ENCODE peak calls at places on chromosomes 7 and 10, in five cellular contexts. D is AG04450; Y is pons; B is NCI-H345; G is activated CD4-positive, alpha-beta T cell treated with anti-CD3 and anti-CD28 coated beads, Interleukin-2, amount 50 U/mL, for 4 hours. Z is an unnamed sample.

GRCh38 chr10:59991117-59991516 is 84.8 kb upstream of the CCDC6 start:
- DNase-seq in G (no peak), B (peak), Y (no peak), D (no peak), Z (no peak)

GRCh38 chr10:28492556-28492955 is 40.4 kb upstream of the WAC start:
- DNase-seq in D (no peak), G (no peak), Y (no peak), B (no peak), Z (no peak)

GRCh38 chr7:81887098-81887497 is 117.3 kb upstream of the HGF start:
- DNase-seq in B (peak), D (no peak), Y (no peak), G (no peak), Z (no peak)

GRCh38 chr10:48476279-48476982 is 128.4 kb downstream of the ARHGAP22 start:
- DNase-seq in G (no peak), D (no peak), B (peak), Y (no peak), Z (no peak)

GRCh38 chr7:50321678-50322077 is 17.2 kb downstream of the IKZF1 start:
- DNase-seq in B (no peak), Y (no peak), D (no peak), G (peak), Z (no peak)

GRCh38 chr7:137760111-137760510 is 86.7 kb downstream of the DGKI start:
- DNase-seq in G (no peak), B (peak), Y (peak), D (no peak), Z (no peak)

GRCh38 chr10:61170594-61170993 is 226.6 kb upstream of the RHOBTB1 start:
- DNase-seq in G (no peak), D (no peak), Y (no peak), B (no peak), Z (no peak)

GRCh38 chr7:45701701-45702460 is 127.7 kb downstream of the ADCY1 start:
- DNase-seq in B (no peak), G (no peak), D (no peak), Y (no peak), Z (no peak)

GRCh38 chr10:29392376-29393021 is 103.6 kb downstream of the LYZL1 start:
- DNase-seq in G (no peak), B (peak), Y (peak), D (no peak), Z (peak)

GRCh38 chr7:44750921-44751571 is 2.4 kb downstream of the ZMIZ2 start:
- DNase-seq in G (peak), Y (no peak), B (no peak), D (no peak), Z (no peak)

GRCh38 chr10:106107711-106108110 is 1056.8 kb downstream of the SORCS1 start:
- DNase-seq in G (no peak), B (no peak), Y (no peak), D (no peak), Z (no peak)

GRCh38 chr10:102117391-102118159 is 2.6 kb downstream of the LDB1 start:
- DNase-seq in D (peak), Y (peak), G (peak), B (peak), Z (peak)

GRCh38 chr10:17989908-17990767 is 38.4 kb downstream of the SLC39A12 start:
- DNase-seq in G (no peak), B (no peak), D (no peak), Y (no peak), Z (no peak)

GRCh38 chr7:28755255-28755654 is 202.9 kb downstream of the TRIL start:
- DNase-seq in Y (no peak), B (no peak), D (no peak), G (no peak), Z (no peak)

GRCh38 chr10:127738512-127739424 is 1.8 kb downstream of the FOXI2 start:
- DNase-seq in G (no peak), Y (no peak), B (no peak), D (no peak), Z (no peak)

GRCh38 chr7:53811555-53812079 is 730.6 kb upstream of the VSTM2A start:
- DNase-seq in G (no peak), B (no peak), Y (no peak), D (no peak), Z (no peak)

GRCh38 chr10:3192856-3193635 is 20.5 kb upstream of the PITRM1 start:
- DNase-seq in Y (peak), D (peak), G (peak), B (peak), Z (peak)

GRCh38 chr7:156751319-156751718 is 110.7 kb downstream of the RNF32 start:
- DNase-seq in G (no peak), B (no peak), D (peak), Y (peak), Z (no peak)

GRCh38 chr10:109203616-109204375 is 719.5 kb downstream of the XPNPEP1 start:
- DNase-seq in B (no peak), Y (no peak), G (no peak), D (no peak), Z (no peak)

Z was measured in putamen.